ENCODE peak calls at places on chromosomes 16 and 17, in six cellular contexts. L is progenitor cell of endocrine pancreas, I is left ventricle myocardium inferior, D is body of pancreas, A is EH, N is mucosa of descending colon. T is an unnamed sample.

GRCh38 chr17:38590988-38591758 is 14.6 kb downstream of the SRCIN1 start:
- DNase-seq in I (no peak), N (no peak), A (peak), L (no peak), D (no peak), T (peak)

GRCh38 chr17:63366238-63366561 is 79.9 kb downstream of the CYB561 start:
- DNase-seq in N (no peak), I (no peak), A (no peak), D (no peak), L (no peak), T (no peak)

GRCh38 chr16:55539488-55539887 is 27.0 kb upstream of the CAPNS2 start:
- DNase-seq in A (no peak), L (no peak), N (no peak), D (no peak), I (no peak), T (no peak)

GRCh38 chr16:89190150-89190958 is 10.0 kb downstream of the SLC22A31 start:
- DNase-seq in L (peak), D (no peak), I (no peak), N (peak), A (no peak), T (no peak)

GRCh38 chr16:70805787-70806186 is 4.8 kb upstream of the VAC14 start:
- DNase-seq in N (no peak), A (peak), L (no peak), I (no peak), D (no peak), T (peak)

GRCh38 chr16:65121870-65122723 is at the start of gene CDH11:
- DNase-seq in L (peak), A (peak), D (peak), I (peak), N (peak), T (peak)

GRCh38 chr17:39938140-39938869 is 10.8 kb downstream of the LRRC3C start:
- DNase-seq in L (no peak), D (no peak), I (no peak), N (no peak), A (no peak), T (no peak)

GRCh38 chr16:71883193-71883848 is 661 bp downstream of the ZNF821 start:
- DNase-seq in L (peak), I (peak), A (peak), D (peak), N (peak), T (peak)

GRCh38 chr16:1870365-1871082 is 1.4 kb downstream of the MEIOB start:
- DNase-seq in D (no peak), L (no peak), I (no peak), N (no peak), A (peak), T (peak)